ENCODE peak calls at places on chromosomes 13 and 19, in seven cellular contexts. D is sigmoid colon, A is heart left ventricle, C is testis, U is cardiac muscle cell, N is AG09309, K is body of pancreas. X is an unnamed sample.

GRCh38 chr19:41999878-42000208 is 5.8 kb upstream of the ATP1A3 start:
- DNase-seq in D (no peak), A (no peak), C (no peak), U (no peak), N (no peak), K (no peak), X (no peak)

GRCh38 chr19:14731200-14731599 is 41.4 kb downstream of the ZNF333 start:
- DNase-seq in D (no peak), A (no peak), C (peak; percentile 32), U (no peak), N (no peak), K (no peak), X (no peak)

GRCh38 chr19:40611900-40612698 is 10.9 kb downstream of the LTBP4 start:
- DNase-seq in D (no peak), A (no peak), C (no peak), U (no peak), N (no peak), K (no peak), X (no peak)

GRCh38 chr13:95924389-95924994 is 128.7 kb downstream of the UGGT2 start:
- DNase-seq in D (no peak), A (no peak), C (no peak), U (peak; percentile 13), N (peak; percentile 89), K (no peak), X (peak; percentile 91)

GRCh38 chr19:41535029-41535622 is 40.8 kb upstream of the CEACAM21 start:
- DNase-seq in D (no peak), A (no peak), C (no peak), U (no peak), N (no peak), K (no peak), X (peak; percentile 5)

GRCh38 chr19:19211499-19212432 is at the start of gene NCAN:
- DNase-seq in D (no peak), A (no peak), C (no peak), U (peak; percentile 65), N (no peak), K (no peak), X (no peak)

GRCh38 chr19:16327911-16328823 is 3.5 kb downstream of the KLF2 start:
- DNase-seq in D (peak; percentile 96), A (peak; percentile 75), C (peak; percentile 76), U (no peak), N (no peak), K (peak; percentile 33), X (peak; percentile 77)

GRCh38 chr19:35669974-35670373 is 3.7 kb downstream of the UPK1A start:
- DNase-seq in D (no peak), A (no peak), C (no peak), U (no peak), N (no peak), K (no peak), X (no peak)

GRCh38 chr19:37691881-37692504 is 27.6 kb downstream of the ZNF607 start:
- DNase-seq in D (peak; percentile 90), A (peak; percentile 89), C (peak; percentile 90), U (peak; percentile 93), N (peak; percentile 28), K (peak; percentile 54), X (peak; percentile 48)

GRCh38 chr19:7505288-7505681 is 10.6 kb upstream of the ZNF358 start:
- DNase-seq in D (no peak), A (no peak), C (no peak), U (no peak), N (no peak), K (no peak), X (no peak)

GRCh38 chr13:30816733-30817132 is 81.4 kb downstream of the ALOX5AP start:
- DNase-seq in D (peak; percentile 35), A (no peak), C (no peak), U (no peak), N (no peak), K (no peak), X (no peak)

GRCh38 chr19:29260477-29261317 is 47.7 kb upstream of the UQCRFS1 start:
- DNase-seq in D (no peak), A (no peak), C (peak; percentile 60), U (peak; percentile 60), N (no peak), K (no peak), X (no peak)

GRCh38 chr19:1935484-1936208 is 5.3 kb upstream of the CSNK1G2 start:
- DNase-seq in D (no peak), A (no peak), C (peak; percentile 65), U (no peak), N (no peak), K (no peak), X (peak; percentile 21)

GRCh38 chr19:14441041-14441938 is 8.2 kb downstream of the PKN1 start:
- DNase-seq in D (no peak), A (no peak), C (no peak), U (no peak), N (no peak), K (no peak), X (no peak)

GRCh38 chr19:16070366-16070990 is 5.8 kb upstream of the TPM4 start:
- DNase-seq in D (peak; percentile 86), A (peak; percentile 71), C (no peak), U (no peak), N (no peak), K (peak; percentile 37), X (peak; percentile 83)

GRCh38 chr19:54390942-54391577 is 24.2 kb upstream of the TTYH1 start:
- DNase-seq in D (no peak), A (peak; percentile 30), C (peak; percentile 63), U (peak; percentile 86), N (peak; percentile 25), K (peak; percentile 49), X (peak; percentile 35)

GRCh38 chr19:13077233-13077632 is 25.4 kb downstream of the LYL1 start:
- DNase-seq in D (no peak), A (no peak), C (no peak), U (no peak), N (no peak), K (no peak), X (no peak)

GRCh38 chr13:99740261-99740979 is 231.1 kb downstream of the ZIC5 start:
- DNase-seq in D (no peak), A (no peak), C (no peak), U (no peak), N (no peak), K (no peak), X (no peak)

GRCh38 chr19:40703029-40703755 is 12.7 kb upstream of the NUMBL start:
- DNase-seq in D (no peak), A (no peak), C (no peak), U (no peak), N (no peak), K (no peak), X (no peak)

GRCh38 chr13:101267656-101268055 is 148.7 kb downstream of the NALCN start:
- DNase-seq in D (no peak), A (no peak), C (no peak), U (no peak), N (peak; percentile 44), K (no peak), X (peak; percentile 27)

GRCh38 chr13:40780822-40781401 is 8.5 kb upstream of the SLC25A15 start:
- DNase-seq in D (no peak), A (no peak), C (no peak), U (no peak), N (no peak), K (no peak), X (peak; percentile 8)

GRCh38 chr13:78658630-78659449 is at the start of gene OBI1:
- DNase-seq in D (peak; percentile 95), A (peak; percentile 95), C (peak; percentile 97), U (peak; percentile 89), N (peak; percentile 37), K (peak; percentile 89), X (peak; percentile 73)

GRCh38 chr13:78657699-78658629 is 991 bp downstream of the OBI1 start:
- DNase-seq in D (no peak), A (no peak), C (no peak), U (peak; percentile 11), N (no peak), K (no peak), X (peak; percentile 44)

GRCh38 chr13:78662467-78662866 is 3.5 kb upstream of the OBI1 start:
- DNase-seq in D (no peak), A (no peak), C (no peak), U (no peak), N (no peak), K (no peak), X (no peak)

GRCh38 chr13:78659450-78660110 is 625 bp upstream of the OBI1 start:
- DNase-seq in D (no peak), A (no peak), C (no peak), U (no peak), N (no peak), K (no peak), X (no peak)

GRCh38 chr13:78660130-78660857 is 1.3 kb upstream of the OBI1 start:
- DNase-seq in D (no peak), A (no peak), C (peak; percentile 45), U (no peak), N (no peak), K (peak; percentile 14), X (no peak)
- TF ChIP-seq CTCF in D (no peak), A (no peak), C (no peak), U (no peak), N (no peak), K (no peak), X (no peak)

GRCh38 chr13:51995677-51996551 is 15.3 kb downstream of the ATP7B start:
- DNase-seq in D (no peak), A (peak; percentile 31), C (no peak), U (no peak), N (peak; percentile 7), K (peak; percentile 77), X (peak; percentile 39)
- H3K4me3 ChIP-seq in D (no peak overlapping the region), A (no peak overlapping the region), C (no peak overlapping the region), U (no peak overlapping the region), N (no peak overlapping the region), K (no peak overlapping the region), X (no peak overlapping the region)

DNA sequence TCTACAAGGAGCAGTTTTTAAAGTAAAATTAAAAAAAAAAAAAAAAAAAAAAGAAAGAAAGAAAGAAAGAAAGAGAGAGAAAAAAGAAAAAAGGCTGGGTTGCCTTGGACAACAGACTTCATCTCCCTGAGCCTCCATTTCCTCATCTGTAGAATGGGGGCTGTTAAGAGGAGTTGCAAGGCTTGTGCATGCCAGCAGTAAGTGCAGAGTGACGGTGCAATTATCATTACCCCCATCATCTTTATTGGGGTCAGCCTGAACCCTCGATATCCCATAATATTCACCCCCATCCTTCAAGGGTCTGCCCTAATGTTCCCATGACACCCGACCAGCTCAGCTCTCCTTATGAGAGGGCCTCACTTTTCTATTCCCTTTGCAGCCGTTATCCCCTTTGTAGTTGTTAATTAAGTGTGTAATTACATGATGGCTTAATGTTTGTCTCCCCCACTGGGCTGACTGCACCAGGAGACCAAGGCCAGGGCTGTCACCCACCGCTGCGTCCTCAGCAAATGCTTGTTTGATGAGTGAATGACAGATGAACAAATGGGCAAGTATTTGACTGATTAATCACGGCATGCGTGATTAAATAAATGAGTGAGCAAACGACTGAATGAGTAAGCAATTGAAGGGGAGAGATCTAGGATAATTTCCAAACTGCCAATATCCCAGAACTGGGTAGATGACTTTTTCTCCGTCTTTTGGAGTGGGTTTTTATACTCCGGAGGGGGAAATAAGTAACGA is 10.1 kb downstream of the FOSB start:
- DNase-seq in D (no peak), A (no peak), C (no peak), U (no peak), N (no peak), K (no peak), X (peak; percentile 95)
- TF ChIP-seq CTCF in D (no peak), A (no peak), C (no peak), U (no peak), N (no peak), K (no peak), X (no peak)

DNA sequence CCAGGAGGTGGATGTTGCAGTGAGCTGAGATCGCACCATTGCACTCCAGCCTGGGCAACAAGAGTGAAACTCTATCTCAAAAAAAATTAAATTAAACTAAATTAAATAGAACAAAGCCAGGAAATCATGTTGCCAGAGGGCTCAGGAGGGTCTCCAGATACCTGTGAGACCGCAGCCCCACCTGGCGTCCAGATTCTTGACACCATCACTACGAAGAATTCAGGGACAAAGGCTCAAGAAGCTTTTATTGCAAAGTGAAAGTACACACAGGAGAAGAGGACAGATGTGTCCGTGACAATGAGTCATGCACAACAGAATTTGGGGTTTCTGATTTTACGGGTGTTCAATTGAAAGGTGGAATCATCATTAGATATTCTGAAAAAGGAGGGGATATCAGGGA is 76.6 kb downstream of the STOML3 start:
- DNase-seq in D (no peak), A (no peak), C (no peak), U (no peak), N (no peak), K (no peak), X (no peak)
- H3K4me3 ChIP-seq in D (no peak overlapping the region), A (no peak overlapping the region), C (no peak overlapping the region), U (no peak overlapping the region), N (no peak overlapping the region), K (no peak overlapping the region), X (no peak overlapping the region)